ENCODE peak calls at places on chromosomes 12 and 14, in six cellular contexts. One of them, this sample, is unnamed.
A peak's percentile ranks its signal among the peaks of the same experiment; 100 is the strongest.

GRCh38 chr14:36096090-36096489 is 80.4 kb downstream of the PTCSC3 start:
- DNase-seq in Caco-2: no peak
- DNase-seq in heart right ventricle: no peak
- DNase-seq in colonic mucosa: no peak
- DNase-seq in fibroblast of lung: peak; percentile 59
- DNase-seq in lung: no peak
- DNase-seq in this sample: no peak

GRCh38 chr14:39219075-39219499 is 14.6 kb upstream of the MIA2 start:
- DNase-seq in Caco-2: no peak
- DNase-seq in heart right ventricle: no peak
- DNase-seq in colonic mucosa: no peak
- DNase-seq in fibroblast of lung: peak; percentile 78
- DNase-seq in lung: no peak
- DNase-seq in this sample: peak; percentile 7

GRCh38 chr12:95608252-95609033 is 57.2 kb upstream of the USP44 start:
- DNase-seq in Caco-2: no peak
- DNase-seq in heart right ventricle: peak; percentile 63
- DNase-seq in colonic mucosa: peak; percentile 25
- DNase-seq in fibroblast of lung: peak; percentile 95
- DNase-seq in lung: peak; percentile 75
- DNase-seq in this sample: no peak

GRCh38 chr12:38850463-38850862 is 54.9 kb downstream of the CPNE8 start:
- DNase-seq in Caco-2: no peak
- DNase-seq in heart right ventricle: no peak
- DNase-seq in colonic mucosa: no peak
- DNase-seq in fibroblast of lung: peak; percentile 21
- DNase-seq in lung: no peak
- DNase-seq in this sample: no peak

GRCh38 chr12:49562831-49563230 is 5.1 kb downstream of the MCRS1 start:
- DNase-seq in Caco-2: no peak
- DNase-seq in heart right ventricle: no peak
- DNase-seq in colonic mucosa: no peak
- DNase-seq in fibroblast of lung: no peak
- DNase-seq in lung: no peak
- DNase-seq in this sample: no peak

GRCh38 chr14:72608391-72609204 is 285.3 kb downstream of the DPF3 start:
- DNase-seq in Caco-2: no peak
- DNase-seq in heart right ventricle: no peak
- DNase-seq in colonic mucosa: peak; percentile 12
- DNase-seq in fibroblast of lung: peak; percentile 97
- DNase-seq in lung: no peak
- DNase-seq in this sample: no peak

GRCh38 chr12:119247007-119247719 is 68.4 kb downstream of the HSPB8 start:
- DNase-seq in Caco-2: no peak
- DNase-seq in heart right ventricle: peak; percentile 52
- DNase-seq in colonic mucosa: no peak
- DNase-seq in fibroblast of lung: no peak
- DNase-seq in lung: no peak
- DNase-seq in this sample: no peak

GRCh38 chr14:89417111-89417468 is at the start of gene FOXN3:
- DNase-seq in Caco-2: peak; percentile 90
- DNase-seq in heart right ventricle: peak; percentile 96
- DNase-seq in colonic mucosa: peak; percentile 95
- DNase-seq in fibroblast of lung: peak; percentile 87
- DNase-seq in lung: peak; percentile 95
- DNase-seq in this sample: peak; percentile 95

GRCh38 chr12:71865166-71865713 is 25.7 kb downstream of the TBC1D15 start:
- DNase-seq in Caco-2: no peak
- DNase-seq in heart right ventricle: no peak
- DNase-seq in colonic mucosa: no peak
- DNase-seq in fibroblast of lung: peak; percentile 95
- DNase-seq in lung: no peak
- DNase-seq in this sample: no peak

GRCh38 chr14:84421611-84422010 is 1108.3 kb upstream of the FLRT2 start:
- DNase-seq in Caco-2: no peak
- DNase-seq in heart right ventricle: no peak
- DNase-seq in colonic mucosa: no peak
- DNase-seq in fibroblast of lung: no peak
- DNase-seq in lung: no peak
- DNase-seq in this sample: no peak

GRCh38 chr14:57998731-57999130 is 132.8 kb upstream of the SLC35F4 start:
- DNase-seq in Caco-2: no peak
- DNase-seq in heart right ventricle: no peak
- DNase-seq in colonic mucosa: no peak
- DNase-seq in fibroblast of lung: no peak
- DNase-seq in lung: no peak
- DNase-seq in this sample: no peak

GRCh38 chr14:39145266-39145966 is 24.7 kb downstream of the TRAPPC6B start:
- DNase-seq in Caco-2: no peak
- DNase-seq in heart right ventricle: no peak
- DNase-seq in colonic mucosa: no peak
- DNase-seq in fibroblast of lung: no peak
- DNase-seq in lung: no peak
- DNase-seq in this sample: no peak

GRCh38 chr14:21525571-21525970 is 575 bp downstream of the SALL2 start:
- DNase-seq in Caco-2: no peak
- DNase-seq in heart right ventricle: no peak
- DNase-seq in colonic mucosa: no peak
- DNase-seq in fibroblast of lung: peak; percentile 42
- DNase-seq in lung: no peak
- DNase-seq in this sample: no peak

GRCh38 chr14:105941226-105942166 is 415.1 kb downstream of the TMEM121 start:
- DNase-seq in Caco-2: no peak
- DNase-seq in heart right ventricle: no peak
- DNase-seq in colonic mucosa: peak; percentile 15
- DNase-seq in fibroblast of lung: no peak
- DNase-seq in lung: peak; percentile 19
- DNase-seq in this sample: no peak

GRCh38 chr12:6699989-6700645 is 498 bp downstream of the PIANP start:
- DNase-seq in Caco-2: peak; percentile 47
- DNase-seq in heart right ventricle: no peak
- DNase-seq in colonic mucosa: no peak
- DNase-seq in fibroblast of lung: no peak
- DNase-seq in lung: no peak
- DNase-seq in this sample: no peak

GRCh38 chr12:129696952-129697351 is 206.9 kb downstream of the TMEM132D start:
- DNase-seq in Caco-2: no peak
- DNase-seq in heart right ventricle: no peak
- DNase-seq in colonic mucosa: no peak
- DNase-seq in fibroblast of lung: peak; percentile 74
- DNase-seq in lung: no peak
- DNase-seq in this sample: no peak

GRCh38 chr12:18951219-18951618 is 178.3 kb upstream of the PLEKHA5 start:
- DNase-seq in Caco-2: peak; percentile 20
- DNase-seq in heart right ventricle: no peak
- DNase-seq in colonic mucosa: no peak
- DNase-seq in fibroblast of lung: no peak
- DNase-seq in lung: no peak
- DNase-seq in this sample: no peak

GRCh38 chr14:24117179-24117578 is 2.4 kb upstream of the NRL start:
- DNase-seq in Caco-2: no peak
- DNase-seq in heart right ventricle: no peak
- DNase-seq in colonic mucosa: no peak
- DNase-seq in fibroblast of lung: no peak
- DNase-seq in lung: no peak
- DNase-seq in this sample: no peak

GRCh38 chr14:24113801-24114535 is 609 bp upstream of the DCAF11 start:
- DNase-seq in Caco-2: peak; percentile 95
- DNase-seq in heart right ventricle: peak; percentile 91
- DNase-seq in colonic mucosa: peak; percentile 94
- DNase-seq in fibroblast of lung: peak; percentile 92
- DNase-seq in lung: peak; percentile 88
- DNase-seq in this sample: peak; percentile 95

GRCh38 chr14:24114536-24115450 is at the start of the genes DCAF11 and NRL:
- DNase-seq in Caco-2: peak; percentile 98
- DNase-seq in heart right ventricle: peak; percentile 99
- DNase-seq in colonic mucosa: peak; percentile 99
- DNase-seq in fibroblast of lung: peak; percentile 100
- DNase-seq in lung: peak; percentile 99
- DNase-seq in this sample: peak; percentile 100

GRCh38 chr14:24116111-24116809 is 1.5 kb upstream of the NRL start:
- DNase-seq in Caco-2: no peak
- DNase-seq in heart right ventricle: no peak
- DNase-seq in colonic mucosa: no peak
- DNase-seq in fibroblast of lung: no peak
- DNase-seq in lung: no peak
- DNase-seq in this sample: no peak

DNA sequence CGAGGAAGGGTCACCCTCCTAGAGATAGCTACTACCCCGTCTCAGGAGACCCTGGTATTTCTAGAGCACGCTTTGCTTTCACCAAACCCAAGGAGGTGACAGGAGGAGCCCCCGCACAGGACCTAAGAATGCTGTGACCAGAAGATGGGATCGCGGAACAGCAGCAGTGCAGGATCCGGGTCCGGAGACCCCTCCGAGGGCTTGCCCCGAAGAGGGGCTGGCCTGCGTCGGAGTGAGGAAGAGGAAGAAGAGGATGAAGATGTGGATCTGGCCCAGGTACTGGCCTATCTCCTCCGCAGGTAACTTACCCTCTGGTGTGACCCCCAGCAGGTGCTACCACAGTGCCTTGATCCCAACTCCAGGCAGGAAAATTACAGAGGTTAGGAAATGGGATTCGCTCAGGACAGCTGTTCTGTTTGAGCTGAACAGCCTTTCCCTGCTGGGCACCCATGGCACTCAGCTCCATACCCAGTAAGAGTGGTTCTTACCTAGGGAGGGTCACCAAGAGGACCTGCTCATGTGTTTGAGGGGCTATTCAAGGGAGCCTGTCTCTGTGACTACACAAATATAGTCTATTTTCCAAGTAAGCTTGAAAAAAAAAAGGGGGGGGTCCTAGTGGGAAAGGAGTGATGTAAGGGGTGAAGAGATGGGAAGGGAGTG is 832 bp upstream of the NRL start:
- DNase-seq in Caco-2: no peak
- DNase-seq in heart right ventricle: peak; percentile 13
- DNase-seq in colonic mucosa: no peak
- DNase-seq in fibroblast of lung: no peak
- DNase-seq in lung: no peak
- DNase-seq in this sample: no peak
- TF ChIP-seq CTCF in Caco-2: no peak
- TF ChIP-seq CTCF in heart right ventricle: no peak
- TF ChIP-seq CTCF in colonic mucosa: no peak
- TF ChIP-seq CTCF in fibroblast of lung: no peak
- TF ChIP-seq CTCF in lung: no peak
- TF ChIP-seq CTCF in this sample: no peak

GRCh38 chr12:53325539-53326061 is 4.2 kb upstream of the AAAS start:
- DNase-seq in Caco-2: no peak
- DNase-seq in heart right ventricle: no peak
- DNase-seq in colonic mucosa: no peak
- DNase-seq in fibroblast of lung: no peak
- DNase-seq in lung: no peak
- DNase-seq in this sample: peak; percentile 18

GRCh38 chr12:53324779-53325538 is 3.5 kb upstream of the AAAS start:
- DNase-seq in Caco-2: peak; percentile 93
- DNase-seq in heart right ventricle: peak; percentile 94
- DNase-seq in colonic mucosa: peak; percentile 92
- DNase-seq in fibroblast of lung: peak; percentile 86
- DNase-seq in lung: peak; percentile 90
- DNase-seq in this sample: peak; percentile 95

GRCh38 chr12:53327435-53328042 is 6.1 kb upstream of the AAAS start:
- DNase-seq in Caco-2: peak; percentile 25
- DNase-seq in heart right ventricle: no peak
- DNase-seq in colonic mucosa: no peak
- DNase-seq in fibroblast of lung: no peak
- DNase-seq in lung: no peak
- DNase-seq in this sample: no peak

GRCh38 chr12:53328043-53328435 is 6.6 kb upstream of the AAAS start:
- DNase-seq in Caco-2: no peak
- DNase-seq in heart right ventricle: no peak
- DNase-seq in colonic mucosa: no peak
- DNase-seq in fibroblast of lung: no peak
- DNase-seq in lung: no peak
- DNase-seq in this sample: no peak

DNA sequence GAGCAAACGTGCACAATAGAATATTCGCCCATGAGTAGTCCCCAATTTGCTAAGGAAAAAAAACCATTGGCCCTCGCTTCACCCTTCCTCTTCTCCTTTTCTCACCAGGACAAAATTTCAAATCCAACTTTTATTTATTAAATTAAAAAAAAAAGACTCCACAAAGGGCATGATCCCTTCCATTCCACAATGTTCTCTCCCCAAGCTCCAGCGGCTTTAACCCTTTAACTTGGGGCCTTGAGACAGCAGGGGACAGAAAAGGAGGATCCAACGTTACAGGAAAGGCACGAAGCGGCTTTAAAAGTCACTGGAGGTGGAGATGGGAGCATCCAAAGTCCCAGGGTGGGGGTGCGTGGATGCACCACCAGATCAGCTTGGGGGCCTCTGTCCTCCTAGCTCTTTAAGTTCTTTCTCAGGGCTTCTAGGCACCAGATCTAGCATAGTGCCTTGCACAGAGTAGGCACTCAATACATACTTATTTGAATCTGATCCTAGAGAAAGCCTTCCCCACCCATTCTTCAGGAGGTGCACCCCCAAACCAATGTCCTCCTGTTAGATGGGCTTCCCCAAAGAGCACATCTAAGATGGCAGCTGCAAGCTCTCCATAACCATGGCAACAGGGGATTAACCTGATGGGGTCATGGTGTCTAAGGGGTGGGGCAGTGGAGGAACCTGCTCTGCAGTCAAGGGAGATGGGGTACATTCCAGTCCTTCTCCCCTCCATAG is 5.2 kb upstream of the AAAS start:
- DNase-seq in Caco-2: no peak
- DNase-seq in heart right ventricle: no peak
- DNase-seq in colonic mucosa: no peak
- DNase-seq in fibroblast of lung: no peak
- DNase-seq in lung: no peak
- DNase-seq in this sample: peak; percentile 27
- H3K4me3 ChIP-seq in Caco-2: no peak overlapping the region
- H3K4me3 ChIP-seq in heart right ventricle: no peak overlapping the region
- H3K4me3 ChIP-seq in colonic mucosa: no peak overlapping the region
- H3K4me3 ChIP-seq in fibroblast of lung: no peak overlapping the region
- H3K4me3 ChIP-seq in lung: no peak overlapping the region
- H3K4me3 ChIP-seq in this sample: no peak overlapping the region

GRCh38 chr12:124398578-124399227 is 103.8 kb downstream of the RFLNA start:
- DNase-seq in Caco-2: no peak
- DNase-seq in heart right ventricle: no peak
- DNase-seq in colonic mucosa: peak; percentile 57
- DNase-seq in fibroblast of lung: no peak
- DNase-seq in lung: no peak
- DNase-seq in this sample: no peak
- TF ChIP-seq CTCF in Caco-2: no peak
- TF ChIP-seq CTCF in heart right ventricle: no peak
- TF ChIP-seq CTCF in colonic mucosa: no peak
- TF ChIP-seq CTCF in fibroblast of lung: peak; percentile 21
- TF ChIP-seq CTCF in lung: no peak
- TF ChIP-seq CTCF in this sample: no peak

DNA sequence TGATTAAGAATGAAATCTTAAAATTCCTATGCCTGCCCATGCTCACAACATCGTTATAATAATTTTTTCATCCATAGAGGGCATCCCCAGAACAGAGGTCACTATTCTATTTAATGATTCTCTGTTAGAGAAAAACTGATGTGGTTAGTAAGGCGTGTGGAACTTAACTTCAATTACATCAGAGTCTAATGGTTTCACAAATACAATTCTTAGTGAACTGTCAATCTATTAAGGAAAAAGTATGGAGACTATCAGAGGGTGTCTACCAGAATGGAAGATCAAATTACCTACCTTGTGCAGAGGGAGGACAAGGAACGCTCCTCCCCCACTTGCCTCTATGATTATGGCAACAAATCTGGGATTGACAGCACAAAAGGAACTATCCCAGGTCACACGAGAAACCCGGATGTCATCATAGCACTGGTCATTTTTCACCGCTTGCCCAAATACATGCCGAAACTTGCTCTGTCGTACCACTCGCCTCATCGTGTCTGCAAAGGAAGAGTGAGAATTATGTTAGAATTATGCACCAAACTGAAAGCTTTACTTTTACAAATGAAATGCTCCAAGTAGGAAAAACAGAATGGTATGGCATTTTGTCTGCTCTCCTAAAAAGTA is 30.4 kb downstream of the CORO1C start:
- DNase-seq in Caco-2: no peak
- DNase-seq in heart right ventricle: no peak
- DNase-seq in colonic mucosa: no peak
- DNase-seq in fibroblast of lung: no peak
- DNase-seq in lung: no peak
- DNase-seq in this sample: no peak
- H3K4me3 ChIP-seq in Caco-2: no peak overlapping the region
- H3K4me3 ChIP-seq in heart right ventricle: no peak overlapping the region
- H3K4me3 ChIP-seq in colonic mucosa: no peak overlapping the region
- H3K4me3 ChIP-seq in fibroblast of lung: no peak overlapping the region
- H3K4me3 ChIP-seq in lung: no peak overlapping the region
- H3K4me3 ChIP-seq in this sample: no peak overlapping the region

This sample was measured in GM12865.